ENCODE peak calls at places on chromosomes 11 and 22, in five cellular contexts. G is left lung, J is PC-9, Z is endothelial cell of umbilical vein, P is right lobe of liver. L is an unnamed sample. For H3K36me3, the result is how much of the 10 kb centered on the place peaks cover.

GRCh38 chr11:127610787-127611186 is 610.2 kb upstream of the KIRREL3 start:
- DNase-seq in G (no peak), J (no peak), Z (no peak), P (no peak), L (no peak)

GRCh38 chr11:120272303-120272702 is 32.4 kb downstream of the POU2F3 start:
- DNase-seq in G (no peak), J (peak), Z (peak), P (no peak), L (no peak)

GRCh38 chr11:117597083-117597482 is 199.9 kb downstream of the DSCAML1 start:
- DNase-seq in G (no peak), J (no peak), Z (peak), P (no peak), L (no peak)

GRCh38 chr22:34808618-34809017 is 257.3 kb upstream of the ISX start:
- DNase-seq in G (no peak), J (no peak), Z (no peak), P (no peak), L (no peak)

GRCh38 chr22:47124946-47125345 is 362.5 kb downstream of the TBC1D22A start:
- DNase-seq in G (peak), J (no peak), Z (no peak), P (no peak), L (no peak)

GRCh38 chr11:34044664-34045485 is 6.7 kb upstream of the CAPRIN1 start:
- DNase-seq in G (no peak), J (peak), Z (peak), P (no peak), L (peak)

GRCh38 chr22:27668828-27669797 is 132.4 kb downstream of the MN1 start:
- DNase-seq in G (no peak), J (peak), Z (peak), P (no peak), L (peak)

GRCh38 chr11:47353978-47354774 is 1.7 kb upstream of the MYBPC3 start:
- DNase-seq in G (no peak), J (peak), Z (no peak), P (no peak), L (no peak)

GRCh38 chr22:40853961-40854360 is 2.5 kb downstream of the ST13 start:
- DNase-seq in G (no peak), J (no peak), Z (peak), P (no peak), L (no peak)

GRCh38 chr11:129508163-129508562 is 132.5 kb downstream of the BARX2 start:
- DNase-seq in G (no peak), J (no peak), Z (no peak), P (no peak), L (no peak)

GRCh38 chr11:124421043-124421442 is 3.6 kb downstream of the OR8B4 start:
- DNase-seq in G (no peak), J (no peak), Z (no peak), P (no peak), L (no peak)

GRCh38 chr11:131609317-131609716 is 238.9 kb downstream of the NTM start:
- DNase-seq in G (no peak), J (peak), Z (no peak), P (no peak), L (peak)

GRCh38 chr11:118438314-118438931 is 2.1 kb downstream of the KMT2A start:
- DNase-seq in G (no peak), J (no peak), Z (peak), P (no peak), L (peak)

GRCh38 chr11:58575377-58576020 is at the start of gene LPXN:
- DNase-seq in G (no peak), J (no peak), Z (peak), P (no peak), L (no peak)

GRCh38 chr11:43644626-43645299 is 35.8 kb upstream of the HSD17B12 start:
- DNase-seq in G (no peak), J (peak), Z (no peak), P (no peak), L (no peak)

GRCh38 chr11:43648888-43649287 is 31.6 kb upstream of the HSD17B12 start:
- DNase-seq in G (no peak), J (no peak), Z (no peak), P (no peak), L (no peak)

GRCh38 chr11:43646767-43647166 is 33.8 kb upstream of the HSD17B12 start:
- DNase-seq in G (no peak), J (no peak), Z (no peak), P (no peak), L (no peak)

GRCh38 chr11:43639920-43640319 is 40.6 kb upstream of the HSD17B12 start:
- DNase-seq in G (no peak), J (no peak), Z (no peak), P (no peak), L (no peak)

DNA sequence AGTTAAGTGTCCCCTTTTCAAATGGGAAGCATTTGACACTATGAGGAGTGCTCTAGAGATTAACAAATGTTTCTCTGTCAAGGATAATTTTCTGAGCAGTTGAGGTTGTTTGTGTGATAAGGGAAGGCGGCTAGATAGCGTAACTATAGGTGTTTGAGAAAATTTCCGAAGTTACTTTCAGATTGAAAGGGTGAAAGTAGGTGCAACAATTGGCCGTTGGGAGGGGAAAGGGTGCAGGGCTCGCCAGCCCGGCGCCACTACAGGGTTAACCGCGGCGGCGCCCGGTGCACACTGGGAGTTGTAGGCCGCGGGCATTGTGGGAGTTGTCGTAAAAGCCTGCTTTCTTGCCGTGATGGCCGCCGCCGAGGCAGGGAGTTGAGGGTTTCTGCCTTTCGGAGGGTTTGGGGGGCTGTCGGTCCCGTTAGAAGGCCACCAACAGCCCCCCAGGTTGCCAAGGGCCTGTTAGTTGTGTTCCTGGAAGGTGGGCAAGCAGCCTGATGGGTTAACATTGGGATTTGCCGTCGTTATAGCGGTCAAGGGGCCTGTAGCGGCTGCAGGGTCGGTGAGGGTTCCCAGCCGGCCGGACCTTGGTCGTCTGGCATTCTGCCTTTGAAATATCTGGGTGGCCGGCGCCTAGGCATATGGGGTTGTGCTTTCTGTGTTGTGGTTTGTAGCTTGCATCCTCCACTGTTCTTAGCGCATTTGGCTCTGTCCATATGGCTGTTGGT is 36.5 kb upstream of the HSD17B12 start:
- DNase-seq in G (peak), J (peak), Z (peak), P (peak), L (peak)
- TF ChIP-seq CTCF in G (no peak), J (no peak), Z (no peak), P (no peak), L (no peak)

DNA sequence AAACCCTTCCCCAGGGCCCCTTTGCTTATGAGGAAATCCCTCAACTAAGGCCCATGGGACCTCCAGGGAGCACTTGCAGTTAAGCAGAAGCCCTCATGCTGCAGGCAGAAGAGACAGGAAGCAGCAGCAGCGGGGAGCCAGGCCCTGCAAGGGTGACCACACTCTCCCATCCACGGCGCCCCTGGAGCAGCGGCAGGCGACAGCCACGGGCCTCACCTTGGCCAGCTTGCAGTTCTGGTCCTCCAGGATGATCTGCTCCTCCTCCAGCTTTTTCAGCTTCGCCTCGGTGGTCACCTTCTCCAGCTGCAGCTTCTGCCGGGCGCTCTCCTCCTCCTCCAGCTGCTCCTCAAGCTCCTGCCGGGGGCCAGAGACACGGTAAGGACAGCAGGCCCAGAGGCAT is 47.0 kb downstream of the APOL1 start:
- DNase-seq in G (peak), J (no peak), Z (no peak), P (no peak), L (no peak)
- H3K36me3 ChIP-seq in G (under half), J (half or more), Z (half or more), P (half or more), L (half or more)

GRCh38 chr11:1854132-1854948 is 1.5 kb downstream of the LSP1 start:
- DNase-seq in G (peak), J (no peak), Z (no peak), P (no peak), L (no peak)

GRCh38 chr11:1852885-1853284 is at the start of gene LSP1:
- DNase-seq in G (peak), J (no peak), Z (no peak), P (no peak), L (no peak)

GRCh38 chr11:1852271-1852877 is 510 bp upstream of the LSP1 start:
- DNase-seq in G (peak), J (no peak), Z (no peak), P (no peak), L (no peak)

GRCh38 chr11:1854949-1855885 is 2.3 kb downstream of the LSP1 start:
- DNase-seq in G (peak), J (no peak), Z (no peak), P (no peak), L (no peak)

DNA sequence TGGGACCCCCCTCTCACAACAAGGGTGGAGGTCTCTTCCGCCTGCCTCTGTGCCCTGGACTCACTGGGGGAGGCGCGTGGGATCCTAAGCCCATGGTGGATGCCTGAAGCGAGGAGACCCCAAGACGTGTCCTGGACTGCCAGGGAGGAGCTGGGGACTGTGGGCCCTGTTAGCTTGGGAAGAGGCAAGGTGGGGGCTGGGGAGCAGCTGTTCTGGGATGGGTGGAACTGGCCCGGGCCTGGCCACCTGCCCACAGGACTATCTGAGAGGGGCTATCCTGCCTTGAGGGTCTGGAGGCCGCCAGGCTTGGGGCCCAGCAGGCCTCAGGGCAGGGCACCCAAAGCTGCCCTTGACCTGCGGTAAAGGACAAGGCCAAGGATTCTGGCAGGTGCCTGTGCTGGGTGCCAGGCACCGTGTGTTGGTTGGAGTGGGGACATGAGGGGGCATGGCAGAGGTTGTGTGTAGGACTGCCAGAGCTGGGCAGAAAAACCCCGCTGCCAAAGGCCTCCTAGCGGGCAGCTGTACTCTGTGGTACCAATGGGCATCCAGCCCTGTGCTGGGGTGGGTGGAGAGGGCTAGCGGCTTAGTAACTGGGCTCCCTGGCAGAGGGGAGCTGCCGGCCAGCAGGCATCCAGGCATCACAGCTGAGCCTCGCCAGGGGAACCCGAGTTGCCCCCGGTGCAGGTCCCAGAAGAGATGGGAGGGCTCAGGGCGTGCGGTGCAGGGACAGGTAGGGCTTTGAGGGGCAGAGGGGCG is 670 bp downstream of the LSP1 start:
- DNase-seq in G (peak), J (no peak), Z (no peak), P (no peak), L (no peak)
- H3K4me3 ChIP-seq in G (peak), J (no peak), Z (no peak), P (peak), L (no peak)

GRCh38 chr11:2526808-2527381 is 82.1 kb downstream of the KCNQ1 start:
- DNase-seq in G (peak), J (no peak), Z (no peak), P (peak), L (no peak)
- TF ChIP-seq CTCF in G (no peak), J (no peak), Z (no peak), P (no peak), L (peak)

GRCh38 chr22:39317084-39317755 is 2.2 kb downstream of the RPL3 start:
- DNase-seq in G (no peak), J (peak), Z (no peak), P (no peak), L (no peak)
- H3K36me3 ChIP-seq in G (under half), J (half or more), Z (under half), P (under half), L (under half)

DNA sequence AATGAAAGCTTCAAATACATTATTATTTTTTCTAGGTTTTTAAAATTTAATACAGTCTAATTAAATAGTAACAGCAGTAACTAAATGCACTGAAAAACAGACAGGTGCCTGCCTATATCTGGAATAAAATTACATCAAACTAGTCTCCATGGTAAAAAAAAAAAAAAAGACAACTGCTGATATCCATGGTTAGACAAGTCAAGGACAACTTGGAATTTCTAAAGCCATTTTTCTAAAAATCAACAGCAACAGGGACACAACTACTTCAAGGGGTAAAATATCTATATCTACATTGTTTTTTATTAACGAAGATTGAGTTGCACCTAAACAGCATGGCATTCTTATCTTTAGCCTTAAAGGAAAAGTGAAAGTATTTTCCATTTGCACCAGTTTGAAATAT is 74.7 kb upstream of the VPREB1 start:
- DNase-seq in G (no peak), J (no peak), Z (no peak), P (no peak), L (no peak)
- H3K4me3 ChIP-seq in G (no peak), J (no peak), Z (no peak), P (no peak), L (no peak)

GRCh38 chr11:64343740-64344133 is 3.7 kb downstream of the CCDC88B start:
- DNase-seq in G (peak), J (no peak), Z (no peak), P (no peak), L (no peak)
- TF ChIP-seq CTCF in G (no peak), J (peak), Z (peak), P (peak), L (peak)

GRCh38 chr22:30877662-30878515 is 90.7 kb downstream of the MORC2 start:
- DNase-seq in G (peak), J (no peak), Z (no peak), P (no peak), L (no peak)
- H3K36me3 ChIP-seq in G (under half), J (under half), Z (under half), P (under half), L (under half)

DNA sequence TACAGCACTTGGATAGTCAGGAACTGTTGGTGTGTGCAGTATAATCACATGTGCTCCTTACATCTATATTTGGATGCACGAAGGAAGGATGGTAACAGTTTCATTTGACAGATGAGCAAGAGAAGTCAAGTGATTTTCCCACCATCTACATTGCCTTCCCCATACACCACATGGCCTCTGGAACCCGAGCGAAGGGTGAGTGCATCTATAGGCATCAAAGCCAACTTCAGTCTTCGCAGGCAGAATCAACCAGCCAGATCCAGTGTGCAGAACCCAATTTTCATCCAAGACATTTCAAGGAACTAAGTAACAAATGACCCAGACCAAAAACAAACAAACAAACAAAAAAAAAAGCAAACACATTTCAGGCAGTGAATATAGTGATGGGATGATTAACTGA is 85.1 kb upstream of the BLID start:
- DNase-seq in G (no peak), J (no peak), Z (no peak), P (no peak), L (no peak)
- H3K4me3 ChIP-seq in G (no peak), J (no peak), Z (no peak), P (no peak), L (peak)

GRCh38 chr11:12757416-12757815 is 83.2 kb downstream of the TEAD1 start:
- DNase-seq in G (no peak), J (no peak), Z (peak), P (no peak), L (no peak)

GRCh38 chr11:12762283-12762682 is 88.1 kb downstream of the TEAD1 start:
- DNase-seq in G (no peak), J (no peak), Z (no peak), P (no peak), L (no peak)

GRCh38 chr11:12762696-12763324 is 88.6 kb downstream of the TEAD1 start:
- DNase-seq in G (no peak), J (no peak), Z (no peak), P (no peak), L (no peak)

GRCh38 chr11:12764187-12764914 is 90.1 kb downstream of the TEAD1 start:
- DNase-seq in G (no peak), J (no peak), Z (no peak), P (no peak), L (no peak)

DNA sequence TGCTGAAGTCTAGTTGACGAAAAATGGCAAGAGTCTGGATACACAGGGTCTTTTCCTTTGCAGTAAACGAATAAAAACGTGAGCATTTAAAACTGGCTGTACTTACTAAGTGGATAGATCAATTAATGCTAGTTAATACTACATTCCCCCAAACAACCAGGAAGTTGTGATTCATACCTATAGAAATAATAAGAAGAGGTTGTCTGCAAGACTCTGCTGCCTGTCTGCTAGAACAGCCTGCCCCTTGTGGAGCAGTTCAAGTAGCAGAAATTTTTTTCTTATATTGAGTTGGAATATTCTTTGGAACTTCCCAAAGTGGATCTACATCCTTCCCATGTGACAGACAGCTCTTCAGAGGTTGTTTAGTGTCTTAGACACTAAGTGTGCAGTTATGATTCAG is 86.8 kb downstream of the TEAD1 start:
- DNase-seq in G (no peak), J (no peak), Z (peak), P (no peak), L (no peak)
- TF ChIP-seq CTCF in G (no peak), J (peak), Z (peak), P (no peak), L (peak)